ENCODE peak calls at places on chromosomes 5 and 9, in seven cellular contexts. Z, J, R, N, O, V and P are unnamed samples.

GRCh38 chr9:112891521-112891920 is 845 bp upstream of the SLC46A2 start:
- DNase-seq in Z (no peak), J (no peak), R (no peak), N (no peak), O (no peak), V (no peak), P (no peak)

GRCh38 chr9:6051511-6051950 is 36.1 kb upstream of the RANBP6 start:
- DNase-seq in Z (no peak), J (no peak), R (no peak), N (no peak), O (no peak), V (no peak), P (no peak)

GRCh38 chr9:93180938-93181337 is 3.0 kb upstream of the WNK2 start:
- DNase-seq in Z (no peak), J (no peak), R (no peak), N (no peak), O (no peak), V (no peak), P (no peak)

GRCh38 chr9:92507005-92507404 is 24.7 kb upstream of the ASPN start:
- DNase-seq in Z (no peak), J (no peak), R (no peak), N (no peak), O (no peak), V (no peak), P (no peak)

GRCh38 chr5:141869040-141869439 is 9.2 kb downstream of the PCDH1 start:
- DNase-seq in Z (peak), J (no peak), R (no peak), N (no peak), O (no peak), V (no peak), P (no peak)

GRCh38 chr5:178392998-178393397 is 160.4 kb upstream of the PHYKPL start:
- DNase-seq in Z (no peak), J (no peak), R (no peak), N (no peak), O (no peak), V (no peak), P (no peak)

GRCh38 chr9:127172066-127172707 is 49.8 kb upstream of the ANGPTL2 start:
- DNase-seq in Z (no peak), J (no peak), R (no peak), N (no peak), O (no peak), V (no peak), P (no peak)

GRCh38 chr5:77518304-77518703 is 26.2 kb upstream of the WDR41 start:
- DNase-seq in Z (no peak), J (no peak), R (peak), N (peak), O (no peak), V (no peak), P (peak)

GRCh38 chr9:33233659-33234335 is 6.2 kb upstream of the SPINK4 start:
- DNase-seq in Z (peak), J (peak), R (peak), N (no peak), O (peak), V (no peak), P (no peak)

GRCh38 chr9:94847486-94847885 is 121.0 kb downstream of the AOPEP start:
- DNase-seq in Z (no peak), J (no peak), R (no peak), N (no peak), O (no peak), V (no peak), P (no peak)

GRCh38 chr5:151924564-151925395 is at the start of gene GLRA1:
- DNase-seq in Z (no peak), J (no peak), R (peak), N (peak), O (peak), V (no peak), P (peak)

GRCh38 chr5:41788800-41789395 is 81.3 kb downstream of the OXCT1 start:
- DNase-seq in Z (no peak), J (peak), R (no peak), N (no peak), O (no peak), V (no peak), P (no peak)

GRCh38 chr5:34715711-34716110 is 59.6 kb downstream of the RAI14 start:
- DNase-seq in Z (no peak), J (no peak), R (no peak), N (no peak), O (no peak), V (no peak), P (no peak)

GRCh38 chr9:122336189-122336588 is 34.6 kb upstream of the PTGS1 start:
- DNase-seq in Z (no peak), J (no peak), R (no peak), N (no peak), O (no peak), V (no peak), P (no peak)

GRCh38 chr9:121178676-121179372 is 22.8 kb downstream of the RAB14 start:
- DNase-seq in Z (no peak), J (no peak), R (no peak), N (no peak), O (no peak), V (no peak), P (no peak)

GRCh38 chr5:176658007-176658599 is 10.8 kb downstream of the TSPAN17 start:
- DNase-seq in Z (peak), J (no peak), R (peak), N (peak), O (peak), V (peak), P (peak)

GRCh38 chr5:173950829-173951228 is 38.1 kb upstream of the C5orf47 start:
- DNase-seq in Z (no peak), J (no peak), R (no peak), N (no peak), O (no peak), V (no peak), P (no peak)